ENCODE peak calls at places on chromosomes 13 and 19, in nine cellular contexts. C, D, K, A, N, E, O, P and J are unnamed samples.

GRCh38 chr13:30696278-30697176 is 38.8 kb upstream of the ALOX5AP start:
- DNase-seq in C (no peak), D (no peak), K (no peak), A (peak), N (no peak), E (peak), O (no peak), P (peak), J (no peak)

GRCh38 chr13:55788548-55788947 is 1352.2 kb upstream of the PRR20A start:
- DNase-seq in C (no peak), D (no peak), K (no peak), A (no peak), N (no peak), E (no peak), O (no peak), P (no peak), J (no peak)

GRCh38 chr19:35559281-35559659 is 4.2 kb downstream of the ATP4A start:
- DNase-seq in C (no peak), D (no peak), K (no peak), A (no peak), N (no peak), E (no peak), O (no peak), P (no peak), J (no peak)

GRCh38 chr13:59447031-59447430 is 716.7 kb downstream of the DIAPH3 start:
- DNase-seq in C (no peak), D (no peak), K (no peak), A (no peak), N (no peak), E (no peak), O (no peak), P (no peak), J (no peak)

GRCh38 chr19:11418518-11419506 is at the start of gene RGL3:
- DNase-seq in C (no peak), D (no peak), K (no peak), A (peak), N (no peak), E (no peak), O (no peak), P (no peak), J (peak)

GRCh38 chr19:17778621-17779280 is 16.2 kb upstream of the B3GNT3 start:
- DNase-seq in C (no peak), D (no peak), K (no peak), A (no peak), N (no peak), E (no peak), O (peak), P (no peak), J (peak)

GRCh38 chr13:98300956-98301641 is 124.0 kb upstream of the RNF113B start:
- DNase-seq in C (no peak), D (no peak), K (no peak), A (peak), N (no peak), E (peak), O (no peak), P (peak), J (no peak)

GRCh38 chr13:38979891-38980627 is 10.6 kb downstream of the STOML3 start:
- DNase-seq in C (no peak), D (no peak), K (no peak), A (no peak), N (no peak), E (no peak), O (peak), P (no peak), J (no peak)

GRCh38 chr19:41194157-41194552 is 1.1 kb downstream of the CYP2S1 start:
- DNase-seq in C (no peak), D (no peak), K (no peak), A (no peak), N (no peak), E (no peak), O (no peak), P (no peak), J (no peak)

GRCh38 chr19:13079542-13079986 is 23.1 kb downstream of the LYL1 start:
- DNase-seq in C (no peak), D (no peak), K (no peak), A (no peak), N (no peak), E (peak), O (no peak), P (no peak), J (no peak)

GRCh38 chr13:42350141-42350540 is 78.2 kb downstream of the AKAP11 start:
- DNase-seq in C (no peak), D (no peak), K (no peak), A (no peak), N (no peak), E (no peak), O (no peak), P (no peak), J (no peak)

GRCh38 chr19:33552191-33552927 is 30.8 kb upstream of the PEPD start:
- DNase-seq in C (no peak), D (no peak), K (no peak), A (no peak), N (no peak), E (no peak), O (no peak), P (no peak), J (no peak)

GRCh38 chr19:45973564-45974338 is at the start of gene NOVA2:
- DNase-seq in C (peak), D (peak), K (peak), A (peak), N (no peak), E (peak), O (peak), P (peak), J (peak)

GRCh38 chr13:64158910-64159309 is 2743.3 kb upstream of the PCDH20 start:
- DNase-seq in C (no peak), D (no peak), K (no peak), A (peak), N (no peak), E (peak), O (no peak), P (no peak), J (no peak)

GRCh38 chr19:53549354-53549753 is 11.4 kb downstream of the ZNF331 start:
- DNase-seq in C (no peak), D (no peak), K (no peak), A (peak), N (no peak), E (no peak), O (no peak), P (no peak), J (no peak)

GRCh38 chr13:98890920-98891319 is 86.9 kb downstream of the DOCK9 start:
- DNase-seq in C (no peak), D (no peak), K (no peak), A (no peak), N (no peak), E (no peak), O (no peak), P (no peak), J (peak)

GRCh38 chr13:92297971-92298942 is 899.8 kb downstream of the GPC5 start:
- DNase-seq in C (no peak), D (no peak), K (no peak), A (no peak), N (no peak), E (no peak), O (no peak), P (no peak), J (no peak)

GRCh38 chr13:49895826-49896225 is 40.3 kb downstream of the SPRYD7 start:
- DNase-seq in C (no peak), D (no peak), K (no peak), A (no peak), N (no peak), E (no peak), O (no peak), P (no peak), J (no peak)

GRCh38 chr13:41459754-41460111 is 2.4 kb downstream of the RGCC start:
- DNase-seq in C (no peak), D (no peak), K (no peak), A (no peak), N (no peak), E (no peak), O (no peak), P (no peak), J (no peak)

GRCh38 chr19:50465986-50466771 is 10.1 kb upstream of the EMC10 start:
- DNase-seq in C (no peak), D (no peak), K (no peak), A (peak), N (no peak), E (no peak), O (no peak), P (no peak), J (peak)

GRCh38 chr13:111425326-111425725 is 104.9 kb downstream of the TEX29 start:
- DNase-seq in C (no peak), D (no peak), K (no peak), A (no peak), N (no peak), E (no peak), O (no peak), P (no peak), J (no peak)

GRCh38 chr13:65926750-65927171 is 1303.4 kb downstream of the PCDH9 start:
- DNase-seq in C (no peak), D (no peak), K (no peak), A (no peak), N (no peak), E (no peak), O (no peak), P (no peak), J (peak)